ENCODE peak calls at places on chromosomes 7 and 10, in four cellular contexts. U is fibroblast of lung; V is nephron progenitor cell; G is effector memory CD8-positive, alpha-beta T cell. C is an unnamed sample.
A peak's percentile ranks its signal among the peaks of the same experiment; 100 is the strongest.

GRCh38 chr7:9241826-9242225 is 808.4 kb downstream of the NXPH1 start:
- DNase-seq in U (no peak), V (no peak), G (no peak), C (no peak)

GRCh38 chr7:145718129-145718528 is 398.5 kb upstream of the CNTNAP2 start:
- DNase-seq in U (no peak), V (peak; percentile 12), G (no peak), C (no peak)

GRCh38 chr7:17242504-17242903 is 55.9 kb upstream of the AHR start:
- DNase-seq in U (no peak), V (no peak), G (no peak), C (no peak)

GRCh38 chr7:148461780-148462179 is 128.8 kb upstream of the C7orf33 start:
- DNase-seq in U (no peak), V (no peak), G (no peak), C (no peak)

GRCh38 chr10:3757638-3758490 is 27.1 kb downstream of the KLF6 start:
- DNase-seq in U (no peak), V (no peak), G (peak; percentile 55), C (no peak)

GRCh38 chr10:70774810-70775678 is 10.1 kb downstream of the TBATA start:
- DNase-seq in U (no peak), V (no peak), G (no peak), C (no peak)

GRCh38 chr7:3992841-3993240 is 689.3 kb upstream of the FOXK1 start:
- DNase-seq in U (no peak), V (no peak), G (no peak), C (no peak)

GRCh38 chr10:88989824-88990527 is 622 bp upstream of the FAS start:
- DNase-seq in U (peak; percentile 96), V (no peak), G (no peak), C (peak; percentile 68)

GRCh38 chr7:77655836-77656455 is 40.3 kb upstream of the RSBN1L start:
- DNase-seq in U (no peak), V (no peak), G (no peak), C (no peak)

GRCh38 chr7:30148951-30149459 is 14.2 kb downstream of the MTURN start:
- DNase-seq in U (no peak), V (no peak), G (no peak), C (no peak)

GRCh38 chr10:116444527-116445142 is 17.0 kb downstream of the PNLIPRP3 start:
- DNase-seq in U (peak; percentile 36), V (peak; percentile 51), G (no peak), C (peak; percentile 20)

C was measured in H4.